ENCODE peak calls at places on chromosomes 2 and 18, in five cellular contexts. D is naive B cell; I is stimulated activated CD8-positive, alpha-beta memory T cell treated with anti-CD3 and anti-CD28 coated beads, Interleukin-4, amount 100 ng/mL, for 48 hours; X is CD4-positive, CD25-positive, alpha-beta regulatory T cell; O is neural crest cell. R is an unnamed sample.

GRCh38 chr2:73112026-73112912 is 479 bp downstream of the RAB11FIP5 start:
- DNase-seq in X (peak), D (no peak), O (no peak), I (peak), R (peak)

GRCh38 chr18:10420561-10421352 is 33.7 kb upstream of the APCDD1 start:
- DNase-seq in I (no peak), D (no peak), X (no peak), O (no peak), R (no peak)

GRCh38 chr2:224133387-224133786 is 94.3 kb upstream of the SERPINE2 start:
- DNase-seq in D (no peak), X (no peak), I (no peak), O (no peak), R (no peak)

GRCh38 chr2:33946198-33946597 is 347.1 kb upstream of the FAM98A start:
- DNase-seq in I (no peak), D (no peak), O (no peak), X (no peak), R (no peak)

GRCh38 chr2:19801367-19802087 is 100.3 kb downstream of the TTC32 start:
- DNase-seq in D (no peak), O (no peak), X (no peak), I (no peak), R (no peak)

GRCh38 chr2:60306231-60306861 is 247.1 kb downstream of the BCL11A start:
- DNase-seq in O (no peak), X (no peak), D (no peak), I (no peak), R (no peak)

GRCh38 chr2:218294430-218294999 is 2.2 kb upstream of the TMBIM1 start:
- DNase-seq in I (no peak), O (no peak), X (no peak), D (no peak), R (no peak)

GRCh38 chr2:23411752-23412431 is 26.9 kb downstream of the KLHL29 start:
- DNase-seq in I (no peak), D (no peak), O (no peak), X (no peak), R (no peak)

GRCh38 chr18:24629926-24630325 is 169.5 kb downstream of the HRH4 start:
- DNase-seq in X (no peak), O (no peak), I (no peak), D (no peak), R (no peak)

GRCh38 chr18:12811191-12811950 is 72.7 kb downstream of the PTPN2 start:
- DNase-seq in O (no peak), D (no peak), I (peak), X (no peak), R (no peak)

GRCh38 chr2:168545439-168546082 is 89.5 kb downstream of the CERS6 start:
- DNase-seq in I (no peak), O (no peak), D (no peak), X (no peak), R (no peak)

GRCh38 chr2:9753276-9753600 is 90.0 kb upstream of the TAF1B start:
- DNase-seq in O (no peak), I (peak), X (peak), D (no peak), R (no peak)

GRCh38 chr2:190511104-190511503 is 23.4 kb downstream of the NEMP2 start:
- DNase-seq in O (no peak), D (no peak), I (no peak), X (no peak), R (peak)

GRCh38 chr2:160490760-160491367 is 2.7 kb downstream of the RBMS1 start:
- DNase-seq in D (no peak), I (no peak), O (no peak), X (no peak), R (peak)

GRCh38 chr18:67117804-67118203 is 398.7 kb downstream of the DSEL start:
- DNase-seq in X (no peak), I (no peak), D (no peak), O (no peak), R (no peak)

GRCh38 chr18:62526098-62527025 is 3.5 kb downstream of the ZCCHC2 start:
- DNase-seq in X (peak), I (peak), D (peak), O (peak), R (peak)

GRCh38 chr2:218828477-218828778 is 3.2 kb downstream of the PRKAG3 start:
- DNase-seq in X (no peak), D (no peak), I (peak), O (no peak), R (no peak)